ENCODE peak calls at places on chromosomes 12 and 14, in nine cellular contexts. J, T, K, Y, V, A, B, W and H are unnamed samples.

GRCh38 chr14:64940336-64940910 is 2.1 kb downstream of the GPX2 start:
- DNase-seq in J (no peak), T (no peak), K (no peak), Y (no peak), V (no peak), A (no peak), B (no peak), W (no peak), H (no peak)

GRCh38 chr12:109989380-109989779 is 6.8 kb downstream of the GIT2 start:
- DNase-seq in J (no peak), T (no peak), K (no peak), Y (no peak), V (no peak), A (no peak), B (no peak), W (no peak), H (no peak)

GRCh38 chr14:29643415-29644206 is 284.0 kb downstream of the PRKD1 start:
- DNase-seq in J (no peak), T (no peak), K (no peak), Y (no peak), V (no peak), A (no peak), B (no peak), W (no peak), H (no peak)

GRCh38 chr14:53999061-53999488 is 42.5 kb upstream of the BMP4 start:
- DNase-seq in J (no peak), T (no peak), K (no peak), Y (no peak), V (no peak), A (no peak), B (no peak), W (no peak), H (no peak)

GRCh38 chr14:31038521-31039166 is 12.5 kb upstream of the STRN3 start:
- DNase-seq in J (no peak), T (no peak), K (no peak), Y (no peak), V (no peak), A (no peak), B (no peak), W (peak), H (no peak)

GRCh38 chr14:98022541-98023520 is 1225.6 kb downstream of the VRK1 start:
- DNase-seq in J (no peak), T (no peak), K (no peak), Y (no peak), V (no peak), A (no peak), B (no peak), W (no peak), H (no peak)

GRCh38 chr12:50723870-50724269 is 40.0 kb upstream of the ATF1 start:
- DNase-seq in J (no peak), T (no peak), K (no peak), Y (no peak), V (no peak), A (no peak), B (no peak), W (no peak), H (no peak)

GRCh38 chr12:50222275-50222783 is 55.2 kb upstream of the CERS5 start:
- DNase-seq in J (no peak), T (peak), K (peak), Y (peak), V (peak), A (peak), B (peak), W (no peak), H (no peak)

GRCh38 chr14:95198320-95198719 is 41.0 kb upstream of the DICER1 start:
- DNase-seq in J (no peak), T (no peak), K (no peak), Y (no peak), V (no peak), A (no peak), B (no peak), W (no peak), H (no peak)

GRCh38 chr14:57212919-57213318 is 55.8 kb downstream of the EXOC5 start:
- DNase-seq in J (no peak), T (no peak), K (no peak), Y (no peak), V (no peak), A (peak), B (no peak), W (no peak), H (no peak)

GRCh38 chr12:8996682-8997405 is 7.5 kb downstream of the KLRG1 start:
- DNase-seq in J (peak), T (peak), K (no peak), Y (no peak), V (no peak), A (no peak), B (no peak), W (peak), H (peak)

GRCh38 chr14:52961060-52961639 is 10.3 kb upstream of the FERMT2 start:
- DNase-seq in J (peak), T (no peak), K (peak), Y (peak), V (no peak), A (peak), B (peak), W (peak), H (no peak)

GRCh38 chr12:117032593-117033381 is 66.4 kb downstream of the TESC start:
- DNase-seq in J (no peak), T (no peak), K (no peak), Y (no peak), V (no peak), A (no peak), B (peak), W (no peak), H (no peak)

GRCh38 chr12:22415342-22416309 is 81.1 kb upstream of the ST8SIA1 start:
- DNase-seq in J (no peak), T (no peak), K (no peak), Y (no peak), V (no peak), A (peak), B (no peak), W (no peak), H (no peak)

GRCh38 chr14:83164016-83164415 is 1630.4 kb upstream of the SEL1L start:
- DNase-seq in J (no peak), T (no peak), K (no peak), Y (no peak), V (no peak), A (peak), B (no peak), W (no peak), H (no peak)

GRCh38 chr12:75977952-75978671 is 53.5 kb downstream of the PHLDA1 start:
- DNase-seq in J (peak), T (peak), K (peak), Y (peak), V (peak), A (peak), B (peak), W (peak), H (peak)

GRCh38 chr12:13534645-13535398 is 338.3 kb downstream of the EMP1 start:
- DNase-seq in J (no peak), T (no peak), K (peak), Y (peak), V (no peak), A (peak), B (peak), W (no peak), H (peak)

GRCh38 chr12:128801879-128802391 is 21.8 kb downstream of the SLC15A4 start:
- DNase-seq in J (no peak), T (no peak), K (no peak), Y (no peak), V (no peak), A (peak), B (no peak), W (no peak), H (no peak)

GRCh38 chr12:52391618-52392002 is 6.2 kb upstream of the KRT84 start:
- DNase-seq in J (no peak), T (no peak), K (peak), Y (no peak), V (no peak), A (no peak), B (no peak), W (no peak), H (no peak)

GRCh38 chr12:121949643-121950397 is 31.4 kb downstream of the CFAP251 start:
- DNase-seq in J (no peak), T (no peak), K (no peak), Y (no peak), V (no peak), A (peak), B (no peak), W (no peak), H (no peak)

GRCh38 chr12:111582133-111582747 is 16.9 kb downstream of the ATXN2 start:
- DNase-seq in J (no peak), T (no peak), K (no peak), Y (no peak), V (no peak), A (no peak), B (no peak), W (no peak), H (no peak)

GRCh38 chr12:57224973-57225679 is 4.4 kb upstream of the SHMT2 start:
- DNase-seq in J (no peak), T (peak), K (no peak), Y (peak), V (no peak), A (no peak), B (peak), W (no peak), H (no peak)

GRCh38 chr14:62087191-62087590 is 325.0 kb downstream of the SNAPC1 start:
- DNase-seq in J (no peak), T (no peak), K (no peak), Y (no peak), V (no peak), A (no peak), B (no peak), W (no peak), H (no peak)

GRCh38 chr12:26744697-26745440 is 88.1 kb downstream of the ITPR2 start:
- DNase-seq in J (no peak), T (no peak), K (no peak), Y (no peak), V (no peak), A (no peak), B (no peak), W (no peak), H (no peak)

GRCh38 chr12:83261998-83262397 is 575.3 kb downstream of the TMTC2 start:
- DNase-seq in J (no peak), T (no peak), K (no peak), Y (no peak), V (no peak), A (peak), B (no peak), W (no peak), H (no peak)

GRCh38 chr14:68687746-68688145 is 105.1 kb downstream of the ZFP36L1 start:
- DNase-seq in J (no peak), T (no peak), K (no peak), Y (no peak), V (no peak), A (peak), B (no peak), W (no peak), H (no peak)

GRCh38 chr12:106097011-106097410 is 41.7 kb downstream of the NUAK1 start:
- DNase-seq in J (no peak), T (no peak), K (no peak), Y (no peak), V (no peak), A (peak), B (no peak), W (no peak), H (no peak)

GRCh38 chr12:29030006-29030405 is 119.1 kb upstream of the FAR2 start:
- DNase-seq in J (no peak), T (no peak), K (no peak), Y (no peak), V (no peak), A (peak), B (no peak), W (no peak), H (no peak)

GRCh38 chr14:60922050-60922449 is 58.8 kb downstream of the TRMT5 start:
- DNase-seq in J (no peak), T (no peak), K (no peak), Y (no peak), V (no peak), A (peak), B (no peak), W (peak), H (no peak)